ENCODE peak calls at places on chromosomes 13 and 19, in eight cellular contexts. L is endodermal cell, M is astrocyte of the spinal cord, F is nephron progenitor cell, Y is suprapubic skin, U is Calu3, N is tibial artery, A is choroid plexus epithelial cell. C is an unnamed sample.
A peak's percentile ranks its signal among the peaks of the same experiment; 100 is the strongest.

GRCh38 chr19:32908641-32909190 is 39.1 kb upstream of the SLC7A9 start:
- DNase-seq in N (no peak), M (no peak), L (no peak), A (no peak), Y (no peak), F (no peak), U (no peak), C (no peak)

GRCh38 chr19:35310811-35311465 is 18.0 kb upstream of the CD22 start:
- DNase-seq in A (no peak), Y (no peak), F (no peak), L (no peak), M (no peak), N (no peak), U (no peak), C (no peak)

GRCh38 chr19:49677232-49677881 is at the start of gene PRMT1:
- DNase-seq in F (peak; percentile 69), L (no peak), M (no peak), N (no peak), Y (no peak), A (peak; percentile 36), U (peak; percentile 70), C (no peak)

GRCh38 chr13:109875746-109876145 is 89.4 kb upstream of the IRS2 start:
- DNase-seq in Y (no peak), N (no peak), A (no peak), L (peak; percentile 27), F (no peak), U (no peak), M (no peak), C (no peak)

GRCh38 chr13:25001807-25002206 is 94.1 kb upstream of the PABPC3 start:
- DNase-seq in F (no peak), A (no peak), U (no peak), M (no peak), Y (no peak), N (no peak), L (no peak), C (no peak)

GRCh38 chr13:38688674-38689073 is 1.8 kb downstream of the FREM2 start:
- DNase-seq in L (no peak), N (no peak), F (no peak), U (no peak), M (no peak), A (no peak), Y (no peak), C (no peak)

GRCh38 chr13:36543671-36544070 is 111.4 kb downstream of the CCNA1 start:
- DNase-seq in M (no peak), F (no peak), Y (no peak), L (no peak), N (no peak), A (no peak), U (no peak), C (no peak)

GRCh38 chr19:15869873-15870272 is 28.0 kb downstream of the CYP4F2 start:
- DNase-seq in L (no peak), N (no peak), U (no peak), M (no peak), A (no peak), F (no peak), Y (no peak), C (peak; percentile 25)

GRCh38 chr13:92494915-92495314 is 731.7 kb upstream of the GPC6 start:
- DNase-seq in N (no peak), L (no peak), F (no peak), M (no peak), U (no peak), Y (no peak), A (no peak), C (no peak)

GRCh38 chr19:29084266-29084665 is 128.7 kb downstream of the UQCRFS1 start:
- DNase-seq in A (no peak), N (no peak), L (peak; percentile 84), Y (no peak), M (no peak), U (peak; percentile 54), F (peak; percentile 40), C (no peak)

GRCh38 chr13:23323946-23324709 is 109.4 kb downstream of the SACS start:
- DNase-seq in Y (no peak), U (no peak), F (no peak), M (no peak), L (peak; percentile 54), A (no peak), N (no peak), C (no peak)

GRCh38 chr19:45253396-45254027 is 2.4 kb downstream of the MARK4 start:
- DNase-seq in A (no peak), F (no peak), Y (no peak), N (no peak), L (no peak), U (no peak), M (peak; percentile 22), C (no peak)

GRCh38 chr19:16383584-16384161 is 59.0 kb downstream of the KLF2 start:
- DNase-seq in A (no peak), L (no peak), U (no peak), N (no peak), M (no peak), Y (no peak), F (no peak), C (no peak)

GRCh38 chr19:6677495-6677894 is 7.5 kb upstream of the TNFSF14 start:
- DNase-seq in F (no peak), M (no peak), L (no peak), N (no peak), U (no peak), A (no peak), Y (no peak), C (no peak)

GRCh38 chr13:83796364-83796763 is 85.9 kb downstream of the SLITRK1 start:
- DNase-seq in N (no peak), U (no peak), A (no peak), L (no peak), M (no peak), Y (no peak), F (no peak), C (no peak)

GRCh38 chr19:6593651-6594416 is 2.9 kb upstream of the CD70 start:
- DNase-seq in F (no peak), A (no peak), L (no peak), N (no peak), M (no peak), U (no peak), Y (no peak), C (no peak)

GRCh38 chr13:46663216-46663615 is 110.2 kb downstream of the LRCH1 start:
- DNase-seq in Y (no peak), M (no peak), A (no peak), F (no peak), U (no peak), N (no peak), L (no peak), C (no peak)

GRCh38 chr19:48842744-48843162 is 6.5 kb upstream of the HSD17B14 start:
- DNase-seq in A (peak; percentile 63), Y (no peak), M (peak; percentile 49), F (peak; percentile 70), U (peak; percentile 67), L (peak; percentile 84), N (no peak), C (peak; percentile 69)

GRCh38 chr13:79245937-79246574 is 160.0 kb downstream of the RBM26 start:
- DNase-seq in A (no peak), F (no peak), L (peak; percentile 49), U (no peak), Y (no peak), M (no peak), N (no peak), C (no peak)

GRCh38 chr13:79241697-79242096 is 164.4 kb downstream of the RBM26 start:
- DNase-seq in A (no peak), M (no peak), L (no peak), N (no peak), U (no peak), F (no peak), Y (no peak), C (no peak)

DNA sequence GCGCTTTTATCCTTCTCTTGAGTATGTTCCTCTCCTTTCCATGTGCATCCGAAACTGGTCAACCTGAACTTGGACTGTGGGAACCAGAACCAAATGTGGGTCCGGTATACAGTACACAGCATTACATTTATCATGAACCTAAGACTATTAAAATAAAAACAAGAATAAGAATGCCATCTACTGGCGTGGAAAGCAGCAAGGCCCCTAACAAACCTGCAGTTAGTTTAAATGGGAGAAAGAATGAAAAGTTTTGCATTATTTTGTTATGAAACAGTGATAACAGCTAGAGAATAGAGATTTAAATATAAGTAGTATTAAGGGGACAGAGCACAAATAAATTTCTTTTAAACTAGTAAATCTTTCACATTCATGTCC is 159.5 kb downstream of the RBM26 start:
- DNase-seq in U (no peak), Y (no peak), L (no peak), N (no peak), M (no peak), F (no peak), A (no peak), C (no peak)
- TF ChIP-seq CTCF in U (no peak), Y (no peak), L (no peak), N (no peak), M (no peak), F (no peak), A (no peak), C (no peak)

DNA sequence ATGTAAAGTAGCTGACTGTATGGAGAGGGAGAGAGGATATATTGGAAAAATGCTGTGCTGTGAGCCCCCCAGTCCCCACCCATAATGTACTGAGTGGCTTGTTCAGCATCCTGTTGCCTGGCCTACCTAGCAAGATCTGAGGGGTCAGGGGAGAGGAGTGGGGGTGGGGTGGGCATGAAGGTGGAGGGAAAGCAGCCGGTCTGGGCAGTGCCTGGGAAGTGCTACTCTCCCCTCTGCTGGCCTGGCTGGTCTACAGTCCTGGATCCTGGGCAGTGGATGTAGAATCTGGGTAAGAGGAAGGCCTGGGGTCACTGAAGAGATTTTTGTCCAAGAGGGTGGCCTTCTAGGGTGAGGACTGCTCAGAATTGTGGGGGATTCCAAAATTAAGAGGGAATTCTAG is 210.5 kb downstream of the PDS5B start:
- DNase-seq in Y (no peak), A (no peak), L (peak; percentile 62), F (no peak), N (no peak), U (no peak), M (no peak), C (no peak)
- TF ChIP-seq CTCF in Y (no peak), A (no peak), L (no peak), F (no peak), N (no peak), U (no peak), M (no peak), C (no peak)

GRCh38 chr19:38361633-38362075 is 12.7 kb upstream of the PSMD8 start:
- DNase-seq in Y (peak; percentile 87), M (peak; percentile 70), U (peak; percentile 88), A (peak; percentile 75), F (peak; percentile 91), N (peak; percentile 79), L (peak; percentile 99), C (peak; percentile 78)
- TF ChIP-seq CTCF in Y (peak; percentile 36), M (peak; percentile 14), U (peak; percentile 27), A (peak; percentile 19), F (no peak), N (peak; percentile 23), L (peak; percentile 55), C (no peak)

DNA sequence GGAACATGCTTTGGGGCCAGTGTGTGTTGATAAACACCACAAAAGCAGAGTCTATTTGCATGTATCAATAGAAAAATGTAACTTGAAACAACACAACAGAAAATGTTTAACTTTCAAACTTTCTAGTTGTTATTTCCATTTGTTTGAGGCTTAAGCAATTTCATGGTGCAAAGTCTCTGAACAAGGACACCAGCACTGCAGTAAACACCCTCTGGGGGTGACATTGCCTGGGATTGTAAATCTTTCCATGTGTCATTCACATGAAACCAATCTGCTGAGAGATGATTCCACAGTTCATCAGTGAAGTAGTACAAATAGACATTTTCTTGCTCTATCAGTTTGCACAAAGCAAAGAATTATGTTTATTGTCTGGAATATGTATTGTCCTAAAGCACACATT is 124.5 kb downstream of the ITGBL1 start:
- DNase-seq in L (no peak), M (no peak), U (no peak), A (peak; percentile 28), F (no peak), Y (no peak), N (no peak), C (no peak)
- TF ChIP-seq CTCF in L (peak; percentile 42), M (no peak), U (no peak), A (peak; percentile 10), F (no peak), Y (no peak), N (no peak), C (no peak)